ENCODE peak calls at places on chromosomes 2 and 18, in six cellular contexts. R is heart left ventricle, B is endodermal cell, W is GM06990, V is cardiac muscle cell, D is keratinocyte. A is an unnamed sample.

GRCh38 chr2:128543646-128544045 is 225.0 kb upstream of the HS6ST1 start:
- DNase-seq in R (no peak), B (peak; percentile 78), W (no peak), V (no peak), D (no peak), A (no peak)

GRCh38 chr2:181570833-181571661 is 85.9 kb downstream of the CERKL start:
- DNase-seq in R (no peak), B (no peak), W (no peak), V (peak; percentile 27), D (no peak), A (no peak)

GRCh38 chr2:74317696-74318095 is 25.5 kb downstream of the SLC4A5 start:
- DNase-seq in R (no peak), B (no peak), W (no peak), V (no peak), D (no peak), A (no peak)

GRCh38 chr2:54942373-54942772 is 107.9 kb downstream of the RTN4 start:
- DNase-seq in R (no peak), B (no peak), W (no peak), V (no peak), D (no peak), A (no peak)

GRCh38 chr2:118146315-118147283 is 58.3 kb downstream of the INSIG2 start:
- DNase-seq in R (no peak), B (no peak), W (no peak), V (no peak), D (no peak), A (no peak)

GRCh38 chr18:9951022-9951859 is 37.4 kb downstream of the VAPA start:
- DNase-seq in R (no peak), B (peak; percentile 78), W (no peak), V (peak; percentile 80), D (no peak), A (no peak)

GRCh38 chr18:7760967-7761946 is 194.1 kb downstream of the PTPRM start:
- DNase-seq in R (no peak), B (no peak), W (no peak), V (peak; percentile 81), D (no peak), A (no peak)

GRCh38 chr2:152617464-152618187 is 99.6 kb downstream of the PRPF40A start:
- DNase-seq in R (no peak), B (no peak), W (no peak), V (no peak), D (no peak), A (no peak)

GRCh38 chr18:45122510-45122909 is 441.8 kb downstream of the SETBP1 start:
- DNase-seq in R (no peak), B (no peak), W (no peak), V (no peak), D (no peak), A (no peak)

GRCh38 chr2:7812231-7812995 is 869.4 kb upstream of the ID2 start:
- DNase-seq in R (no peak), B (no peak), W (no peak), V (peak; percentile 37), D (peak; percentile 42), A (no peak)

GRCh38 chr18:31977270-31977872 is 34.4 kb upstream of the TRAPPC8 start:
- DNase-seq in R (peak; percentile 28), B (peak; percentile 87), W (no peak), V (peak; percentile 66), D (no peak), A (peak; percentile 3)

GRCh38 chr2:10668402-10669012 is 21.3 kb downstream of the NOL10 start:
- DNase-seq in R (no peak), B (no peak), W (peak; percentile 25), V (peak; percentile 74), D (peak; percentile 56), A (peak; percentile 46)

GRCh38 chr2:153354406-153354805 is 124.2 kb downstream of the RPRM start:
- DNase-seq in R (no peak), B (no peak), W (no peak), V (no peak), D (no peak), A (no peak)

GRCh38 chr18:9902832-9903231 is 11.0 kb upstream of the VAPA start:
- DNase-seq in R (no peak), B (peak; percentile 73), W (no peak), V (peak; percentile 82), D (no peak), A (no peak)

GRCh38 chr2:215880970-215881369 is 132.4 kb downstream of the MREG start:
- DNase-seq in R (no peak), B (no peak), W (peak; percentile 17), V (no peak), D (no peak), A (peak; percentile 10)

GRCh38 chr2:28697602-28698149 is 54.0 kb upstream of the PPP1CB start:
- DNase-seq in R (no peak), B (no peak), W (no peak), V (no peak), D (no peak), A (no peak)

GRCh38 chr2:130390460-130391057 is 34.7 kb downstream of the PTPN18 start:
- DNase-seq in R (peak; percentile 45), B (peak; percentile 46), W (no peak), V (no peak), D (no peak), A (no peak)

GRCh38 chr2:111912547-111912946 is 14.1 kb downstream of the MERTK start:
- DNase-seq in R (no peak), B (no peak), W (no peak), V (no peak), D (no peak), A (no peak)

GRCh38 chr2:106193491-106193976 is 567 bp downstream of the UXS1 start:
- DNase-seq in R (peak; percentile 28), B (peak; percentile 77), W (peak; percentile 55), V (no peak), D (no peak), A (no peak)

GRCh38 chr2:196927318-196928225 is 1.1 kb upstream of the PGAP1 start:
- DNase-seq in R (no peak), B (no peak), W (peak; percentile 50), V (peak; percentile 74), D (no peak), A (no peak)

GRCh38 chr18:75915941-75916640 is 488.6 kb upstream of the SMIM21 start:
- DNase-seq in R (no peak), B (peak; percentile 94), W (no peak), V (peak; percentile 9), D (no peak), A (no peak)

GRCh38 chr2:43480874-43481273 is 115.0 kb downstream of the THADA start:
- DNase-seq in R (no peak), B (no peak), W (no peak), V (no peak), D (no peak), A (no peak)

GRCh38 chr2:43481927-43482542 is 113.8 kb downstream of the THADA start:
- DNase-seq in R (no peak), B (no peak), W (peak; percentile 56), V (no peak), D (no peak), A (peak; percentile 38)

GRCh38 chr2:43482974-43483373 is 112.9 kb downstream of the THADA start:
- DNase-seq in R (no peak), B (no peak), W (peak; percentile 59), V (peak; percentile 75), D (no peak), A (peak; percentile 47)

GRCh38 chr2:43486604-43487003 is 109.2 kb downstream of the THADA start:
- DNase-seq in R (no peak), B (no peak), W (no peak), V (peak; percentile 34), D (no peak), A (no peak)

GRCh38 chr2:43484323-43484930 is 111.4 kb downstream of the THADA start:
- DNase-seq in R (no peak), B (no peak), W (peak; percentile 26), V (peak; percentile 93), D (no peak), A (peak; percentile 71)
- TF ChIP-seq CTCF in R (peak; percentile 63), B (peak; percentile 87), W (peak; percentile 45), V (peak; percentile 44), D (peak; percentile 36), A (peak; percentile 47)

GRCh38 chr2:160377204-160377995 is 116.2 kb downstream of the RBMS1 start:
- DNase-seq in R (no peak), B (peak; percentile 58), W (no peak), V (peak; percentile 68), D (no peak), A (no peak)
- H3K4me3 ChIP-seq in R (no peak overlapping the region), B (peak overlapping the region; percentile 64), W (no peak overlapping the region), V (no peak overlapping the region), D (no peak overlapping the region), A (no peak overlapping the region)

DNA sequence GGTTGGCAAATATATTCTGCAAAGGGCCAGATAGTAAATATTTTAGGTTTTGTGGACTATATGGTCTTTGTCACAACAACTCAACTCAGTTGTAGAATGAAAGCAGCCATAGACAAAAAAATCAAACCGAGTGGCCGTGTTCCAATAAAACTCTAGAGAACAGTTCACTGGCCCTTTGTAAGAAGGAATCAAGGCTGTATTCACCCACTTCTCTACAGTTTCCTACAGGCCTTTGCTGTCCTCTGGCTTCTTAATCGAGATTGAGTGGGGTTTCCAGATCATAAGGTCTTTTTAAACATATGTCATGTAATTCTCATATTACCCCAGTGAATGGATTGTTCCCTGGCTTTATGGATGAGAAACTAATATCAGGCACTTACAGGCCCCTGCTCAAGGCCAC is 448.9 kb upstream of the ETAA1 start:
- DNase-seq in R (no peak), B (no peak), W (no peak), V (no peak), D (no peak), A (no peak)
- TF ChIP-seq CTCF in R (no peak), B (no peak), W (no peak), V (no peak), D (no peak), A (no peak)

GRCh38 chr2:218230882-218231281 is 13.9 kb downstream of the ARPC2 start:
- DNase-seq in R (no peak), B (no peak), W (no peak), V (peak; percentile 46), D (no peak), A (no peak)

GRCh38 chr2:218229239-218229638 is 12.2 kb downstream of the ARPC2 start:
- DNase-seq in R (no peak), B (no peak), W (peak; percentile 75), V (peak; percentile 90), D (no peak), A (peak; percentile 78)

GRCh38 chr2:218226903-218227302 is 9.9 kb downstream of the ARPC2 start:
- DNase-seq in R (no peak), B (no peak), W (no peak), V (no peak), D (no peak), A (no peak)

GRCh38 chr2:218229851-218230250 is 12.9 kb downstream of the ARPC2 start:
- DNase-seq in R (no peak), B (no peak), W (no peak), V (peak; percentile 50), D (no peak), A (no peak)

DNA sequence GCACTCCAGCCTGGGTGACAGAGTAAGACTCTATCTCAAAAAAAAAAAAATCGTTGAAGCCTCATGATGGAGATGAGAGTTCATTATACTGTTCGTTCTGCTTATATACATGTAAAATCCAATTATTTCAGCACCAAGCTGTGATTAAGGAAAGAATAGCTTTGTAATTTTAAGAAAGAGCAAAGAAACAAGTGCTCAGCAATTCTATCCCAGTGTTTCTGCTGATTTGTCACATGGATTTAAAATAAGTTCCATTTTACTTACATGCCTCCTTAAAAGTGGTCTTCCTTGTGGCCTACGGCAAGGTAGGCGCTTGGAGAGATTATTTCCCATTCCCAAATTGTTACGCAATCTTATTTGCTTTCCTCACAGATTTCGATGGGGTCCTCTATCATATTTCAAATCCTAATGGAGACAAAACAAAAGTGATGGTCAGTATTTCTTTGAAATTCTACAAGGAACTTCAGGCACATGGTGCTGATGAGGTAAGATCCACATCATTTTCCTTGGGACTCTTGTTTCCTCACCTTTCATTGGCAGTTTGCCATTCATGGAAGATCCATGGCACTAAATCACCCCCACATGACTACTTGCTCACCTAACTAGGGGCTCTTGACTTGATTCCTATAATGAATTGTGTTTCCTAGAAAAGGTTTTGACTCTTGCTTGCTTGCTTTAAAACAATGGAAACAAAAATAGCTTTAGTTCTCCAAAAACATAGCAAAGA is 11.5 kb downstream of the ARPC2 start:
- DNase-seq in R (no peak), B (no peak), W (no peak), V (peak; percentile 39), D (no peak), A (no peak)
- H3K4me3 ChIP-seq in R (no peak overlapping the region), B (no peak overlapping the region), W (no peak overlapping the region), V (no peak overlapping the region), D (no peak overlapping the region), A (no peak overlapping the region)